ENCODE peak calls at places on chromosome X, in ten cellular contexts. K is upper lobe of right lung; O is cardiac muscle cell; F is ovary; B is suprapubic skin; P is H1; I is stomach; D is ascending aorta; X is CD4-positive, CD25-positive, alpha-beta regulatory T cell; Q is fibroblast of lung. G is an unnamed sample. For H3K4me1, the result is how much of the 10 kb centered on the place peaks cover.

GRCh38 chrX:17374619-17375360 is at the start of gene NHS:
- DNase-seq in D (no peak), B (no peak), X (no peak), Q (peak), O (peak), I (peak), K (peak), P (peak), F (peak), G (peak)

GRCh38 chrX:5753291-5753690 is 475.4 kb downstream of the NLGN4X start:
- DNase-seq in I (no peak), Q (no peak), K (no peak), D (no peak), P (no peak), F (no peak), O (no peak), B (no peak), X (no peak), G (no peak)

GRCh38 chrX:131795442-131796229 is 227.5 kb upstream of the STK26 start:
- DNase-seq in O (no peak), K (no peak), Q (no peak), X (no peak), P (no peak), D (no peak), B (no peak), F (no peak), I (peak), G (no peak)

GRCh38 chrX:16702700-16703599 is 9.5 kb downstream of the CTPS2 start:
- DNase-seq in I (no peak), F (no peak), P (no peak), D (no peak), Q (no peak), B (no peak), X (no peak), K (no peak), O (no peak), G (no peak)

GRCh38 chrX:153530411-153531145 is 13.1 kb downstream of the ATP2B3 start:
- DNase-seq in F (no peak), P (no peak), Q (no peak), D (no peak), K (no peak), X (no peak), B (no peak), O (no peak), I (no peak), G (no peak)

GRCh38 chrX:34381241-34381640 is 249.1 kb upstream of the FAM47A start:
- DNase-seq in K (no peak), D (no peak), P (no peak), Q (no peak), I (no peak), F (no peak), X (no peak), O (no peak), B (no peak), G (no peak)

GRCh38 chrX:56615282-56615681 is 51.9 kb downstream of the UBQLN2 start:
- DNase-seq in O (no peak), D (no peak), I (no peak), Q (no peak), B (no peak), X (no peak), F (no peak), P (no peak), K (no peak), G (no peak)

GRCh38 chrX:148609766-148610698 is 109.6 kb downstream of the AFF2 start:
- DNase-seq in I (no peak), X (peak), B (no peak), K (no peak), F (no peak), Q (peak), D (no peak), O (peak), P (no peak), G (no peak)

GRCh38 chrX:1391370-1391706 is 575 bp downstream of the SLC25A6 start:
- DNase-seq in P (peak), O (peak), B (no peak), I (no peak), D (peak), X (no peak), F (peak), Q (no peak), K (no peak), G (no peak)

GRCh38 chrX:46256875-46257274 is 288.3 kb downstream of the ZNF674 start:
- DNase-seq in F (no peak), D (no peak), O (no peak), I (no peak), B (no peak), K (no peak), X (no peak), Q (no peak), P (no peak), G (no peak)
- H3K4me1 ChIP-seq in F (under half), D (under half), O (under half), I (under half), B (under half), K (under half), X (under half), Q (under half), P (under half), G (under half)

GRCh38 chrX:133373366-133374079 is 41.8 kb downstream of the GPC4 start:
- DNase-seq in B (no peak), O (no peak), D (no peak), I (no peak), F (no peak), Q (no peak), X (no peak), K (no peak), P (no peak), G (no peak)

GRCh38 chrX:133370719-133371275 is 44.5 kb downstream of the GPC4 start:
- DNase-seq in P (no peak), B (no peak), O (no peak), Q (no peak), D (no peak), I (no peak), X (no peak), F (no peak), K (no peak), G (no peak)

GRCh38 chrX:133376422-133376821 is 38.9 kb downstream of the GPC4 start:
- DNase-seq in B (no peak), F (no peak), O (no peak), K (no peak), Q (no peak), X (no peak), P (no peak), D (no peak), I (no peak), G (no peak)

GRCh38 chrX:133374874-133375387 is 40.4 kb downstream of the GPC4 start:
- DNase-seq in F (no peak), O (no peak), P (no peak), I (no peak), X (no peak), B (no peak), Q (no peak), K (no peak), D (no peak), G (no peak)

GRCh38 chrX:133375558-133376340 is 39.5 kb downstream of the GPC4 start:
- DNase-seq in Q (no peak), F (peak), D (no peak), O (peak), B (no peak), I (peak), X (no peak), P (no peak), K (no peak), G (no peak)
- H3K4me1 ChIP-seq in Q (under half), F (under half), D (under half), O (under half), B (under half), I (under half), X (under half), P (under half), K (under half), G (under half)

GRCh38 chrX:107753186-107753585 is 22.4 kb downstream of the TSC22D3 start:
- DNase-seq in F (no peak), K (no peak), B (no peak), X (no peak), O (no peak), Q (no peak), I (no peak), P (no peak), D (no peak), G (no peak)

GRCh38 chrX:107750263-107750662 is 25.3 kb downstream of the TSC22D3 start:
- DNase-seq in F (no peak), Q (no peak), B (no peak), I (no peak), O (no peak), X (no peak), D (no peak), K (no peak), P (no peak), G (no peak)

GRCh38 chrX:107752714-107753113 is 22.9 kb downstream of the TSC22D3 start:
- DNase-seq in K (no peak), X (no peak), Q (no peak), F (no peak), P (no peak), D (no peak), I (no peak), B (no peak), O (no peak), G (no peak)

GRCh38 chrX:107751127-107751526 is 24.5 kb downstream of the TSC22D3 start:
- DNase-seq in K (no peak), Q (no peak), I (no peak), D (no peak), B (no peak), F (no peak), P (no peak), X (no peak), O (no peak), G (no peak)

GRCh38 chrX:107752037-107752436 is 23.6 kb downstream of the TSC22D3 start:
- DNase-seq in P (no peak), X (no peak), F (no peak), I (no peak), B (no peak), K (no peak), O (no peak), Q (no peak), D (no peak), G (no peak)
- H3K4me1 ChIP-seq in P (under half), X (under half), F (under half), I (under half), B (under half), K (under half), O (half or more), Q (under half), D (under half), G (under half)

DNA sequence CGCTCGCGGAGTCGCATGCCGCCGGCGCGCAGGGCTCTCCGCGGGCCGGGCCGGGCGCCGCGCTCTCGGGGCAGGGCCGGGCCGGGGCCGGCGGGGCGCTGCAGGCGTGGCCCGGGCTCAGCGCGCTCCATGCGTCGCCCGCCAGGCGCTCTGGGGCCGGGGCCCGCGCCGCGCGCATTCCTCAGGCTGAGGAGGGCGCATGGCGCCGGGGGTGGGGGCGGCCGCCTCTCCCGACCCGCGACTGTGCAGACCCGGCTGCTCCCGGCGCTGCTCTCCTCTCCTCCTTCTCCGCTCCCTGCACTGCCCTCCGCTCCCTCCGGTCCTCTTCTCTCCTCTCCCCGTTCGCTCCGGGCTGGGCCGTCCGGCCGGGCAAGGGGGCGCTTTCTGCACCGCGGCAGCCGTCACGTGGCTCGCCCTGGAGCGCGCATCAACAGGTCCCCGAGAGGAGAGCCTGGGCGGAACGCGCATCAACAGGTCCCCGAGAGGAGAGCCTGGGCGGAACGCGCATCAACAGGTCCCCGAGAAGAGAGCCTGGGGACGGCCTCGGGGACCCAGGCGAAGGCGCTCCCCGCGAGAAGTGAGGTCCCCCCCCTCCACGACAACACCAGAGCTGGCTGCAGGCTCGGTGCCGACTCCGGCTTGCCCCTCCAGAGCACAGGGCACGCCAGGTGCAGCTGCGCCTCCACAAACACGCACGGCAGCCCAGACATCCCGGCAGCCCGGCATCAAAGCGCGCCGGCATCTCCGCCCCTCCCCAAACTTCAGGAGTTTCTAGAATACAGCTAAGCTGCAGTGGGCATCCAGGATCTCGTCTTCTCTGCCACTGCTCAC is 12.9 kb downstream of the PPP2R3B start:
- DNase-seq in P (peak), X (peak), F (no peak), I (no peak), Q (peak), B (no peak), O (peak), K (no peak), D (no peak), G (peak)
- H3K4me1 ChIP-seq in P (under half), X (under half), F (under half), I (under half), Q (under half), B (under half), O (under half), K (under half), D (under half), G (under half)

GRCh38 chrX:10110316-10110932 is 46.4 kb upstream of the CLCN4 start:
- DNase-seq in K (no peak), B (no peak), P (no peak), X (no peak), F (no peak), I (no peak), O (no peak), Q (no peak), D (no peak), G (no peak)
- H3K4me1 ChIP-seq in K (under half), B (under half), P (under half), X (under half), F (under half), I (half or more), O (under half), Q (under half), D (under half), G (under half)

GRCh38 chrX:120462370-120462769 is 6.7 kb downstream of the LAMP2 start:
- DNase-seq in D (no peak), K (no peak), I (no peak), O (no peak), B (no peak), X (no peak), Q (no peak), F (no peak), P (no peak), G (no peak)
- H3K4me1 ChIP-seq in D (under half), K (under half), I (under half), O (under half), B (half or more), X (under half), Q (under half), F (under half), P (under half), G (under half)

DNA sequence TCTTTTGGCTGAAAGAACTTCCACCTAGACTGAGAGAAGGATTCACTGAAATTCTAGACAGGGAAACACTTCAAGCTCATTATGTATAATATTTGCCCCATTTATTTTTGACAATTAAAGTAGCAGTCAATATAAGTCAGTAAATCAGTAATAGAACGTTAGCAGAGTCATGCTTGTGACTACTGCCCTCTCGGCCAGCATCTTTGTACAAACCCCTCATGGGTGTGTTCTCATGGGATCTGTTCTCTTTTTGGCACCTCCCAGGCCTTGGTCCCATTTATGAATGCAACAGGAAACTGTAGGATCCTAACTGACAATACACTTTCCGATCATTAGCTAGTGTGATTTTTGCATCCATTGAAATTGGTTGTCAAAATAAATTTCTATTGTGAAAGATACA is 2.9 kb downstream of the MSL3 start:
- DNase-seq in D (no peak), Q (no peak), I (no peak), O (no peak), K (no peak), X (no peak), F (no peak), B (no peak), P (no peak), G (no peak)
- H3K4me1 ChIP-seq in D (under half), Q (under half), I (under half), O (under half), K (under half), X (half or more), F (under half), B (under half), P (under half), G (under half)

GRCh38 chrX:13688384-13688771 is 550 bp upstream of the RAB9A start:
- DNase-seq in O (no peak), D (no peak), Q (no peak), K (no peak), P (no peak), X (no peak), F (no peak), B (no peak), I (no peak), G (no peak)

GRCh38 chrX:13687203-13687602 is 1.7 kb upstream of the RAB9A start:
- DNase-seq in D (no peak), K (no peak), F (no peak), X (no peak), B (no peak), O (no peak), P (no peak), I (no peak), Q (no peak), G (no peak)

GRCh38 chrX:13690836-13691235 is 1.9 kb downstream of the RAB9A start:
- DNase-seq in P (no peak), B (no peak), Q (no peak), X (peak), I (no peak), D (no peak), O (no peak), F (no peak), K (no peak), G (no peak)

GRCh38 chrX:13689519-13690211 is 737 bp downstream of the RAB9A start:
- DNase-seq in P (no peak), F (no peak), D (no peak), K (no peak), X (peak), O (peak), Q (peak), B (no peak), I (no peak), G (peak)

DNA sequence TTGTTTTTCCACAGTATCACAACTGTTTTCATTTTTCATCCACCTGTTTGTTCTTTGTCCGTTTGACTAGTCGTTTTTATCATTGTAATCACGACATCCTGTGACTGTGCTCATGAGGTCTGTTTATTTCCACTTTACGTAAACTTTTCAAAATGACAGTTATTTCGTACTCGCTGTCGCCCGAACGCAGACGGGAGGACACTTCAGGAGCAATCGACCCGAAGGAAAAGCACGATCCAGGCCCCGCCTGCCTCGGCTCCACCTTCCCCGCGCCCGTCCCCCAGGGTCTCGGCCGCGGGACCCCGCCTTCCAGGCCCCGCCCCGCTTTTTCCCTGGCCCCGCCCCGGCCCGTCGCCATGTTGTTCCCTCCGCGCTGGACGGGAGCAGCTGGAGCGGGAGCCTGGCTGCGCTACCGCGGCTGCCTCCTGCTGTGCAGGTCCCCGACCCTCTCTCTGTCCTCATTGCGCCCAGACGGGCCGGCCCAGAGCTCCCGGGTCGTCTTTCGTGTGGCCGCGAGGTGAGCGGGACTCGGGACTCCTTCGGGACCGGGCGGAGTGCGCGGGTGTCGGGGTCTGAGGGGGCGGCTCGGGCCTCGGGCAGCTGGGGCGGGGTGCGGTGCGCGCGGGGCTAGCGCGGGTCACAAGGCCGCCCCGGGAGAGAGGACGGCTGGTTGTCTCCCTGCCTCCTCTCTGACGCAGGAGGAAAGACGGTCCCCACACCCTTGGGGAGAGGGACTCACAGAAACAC is at the start of gene RAB9A:
- DNase-seq in P (peak), D (peak), Q (peak), B (peak), I (peak), O (peak), F (peak), K (peak), X (peak), G (peak)
- H3K4me1 ChIP-seq in P (under half), D (under half), Q (under half), B (under half), I (under half), O (under half), F (under half), K (under half), X (under half), G (under half)

GRCh38 chrX:133983974-133984578 is 1.3 kb downstream of the GPC3 start:
- DNase-seq in F (peak), Q (no peak), B (no peak), P (peak), I (no peak), K (no peak), O (peak), D (no peak), X (no peak), G (no peak)

GRCh38 chrX:133984857-133985163 is 584 bp downstream of the GPC3 start:
- DNase-seq in F (peak), B (no peak), D (no peak), P (no peak), K (no peak), X (no peak), Q (no peak), O (no peak), I (no peak), G (no peak)

GRCh38 chrX:133985164-133986007 is at the start of gene GPC3:
- DNase-seq in O (peak), K (peak), F (peak), I (peak), D (no peak), P (peak), Q (peak), X (peak), B (no peak), G (no peak)

GRCh38 chrX:133981908-133982307 is 3.5 kb downstream of the GPC3 start:
- DNase-seq in I (no peak), P (no peak), B (no peak), F (no peak), K (no peak), X (no peak), Q (no peak), D (no peak), O (no peak), G (no peak)

DNA sequence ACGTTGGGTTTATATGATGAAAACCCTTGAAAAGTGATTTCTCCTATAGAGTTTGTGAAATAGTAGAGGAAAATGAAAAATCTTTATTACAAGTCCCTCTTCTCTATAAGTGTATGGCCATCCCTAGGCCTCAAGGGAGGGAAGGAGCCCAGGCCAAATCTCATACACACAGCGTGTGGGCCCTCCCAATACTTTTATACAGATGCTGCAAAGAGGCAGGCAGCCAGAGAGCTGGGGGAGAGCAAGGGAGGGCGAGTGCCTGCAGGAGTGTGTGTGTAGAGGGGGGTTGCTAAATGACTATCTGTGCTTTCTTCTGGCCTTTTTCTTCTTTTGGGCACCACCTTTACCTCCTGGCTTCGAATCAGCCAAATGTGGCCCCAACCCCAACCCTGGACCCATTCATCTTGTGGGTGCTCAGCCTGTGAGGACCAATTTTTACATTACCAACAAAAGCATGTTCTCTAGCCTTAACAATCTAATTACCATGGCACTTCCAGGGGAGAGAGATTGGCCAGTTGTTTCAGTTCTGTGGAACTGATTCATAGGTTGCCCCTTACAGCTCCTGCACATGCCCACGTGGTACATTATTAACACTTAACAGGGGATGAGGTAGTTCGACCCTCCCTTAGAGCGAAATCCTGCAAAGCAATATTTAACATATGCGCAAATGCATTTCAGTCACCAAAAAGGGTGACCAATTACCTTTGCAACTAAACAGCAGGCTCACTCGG is 2.0 kb downstream of the GPC3 start:
- DNase-seq in P (no peak), D (no peak), F (no peak), Q (no peak), X (no peak), O (no peak), I (no peak), B (no peak), K (no peak), G (no peak)
- H3K4me1 ChIP-seq in P (under half), D (under half), F (under half), Q (under half), X (under half), O (under half), I (under half), B (under half), K (under half), G (under half)